ENCODE peak calls at places on chromosomes 3 and 15, in eight cellular contexts. C is suprapubic skin, V is GM12865, G is IMR-90, U is neural crest cell, Z is A549, I is cardiac muscle cell, P is GM13976. L is an unnamed sample.

GRCh38 chr3:12629560-12629959 is 34.4 kb downstream of the RAF1 start:
- DNase-seq in I (no peak), U (no peak), V (no peak), Z (no peak), P (no peak), C (no peak), G (peak), L (no peak)

GRCh38 chr3:112884678-112885290 is 38.1 kb upstream of the CD200R1L start:
- DNase-seq in C (no peak), Z (no peak), P (peak), V (peak), U (no peak), G (no peak), I (no peak), L (no peak)

GRCh38 chr3:196219194-196219969 is 3.0 kb downstream of the SLC51A start:
- DNase-seq in P (peak), V (peak), C (peak), I (no peak), Z (no peak), U (no peak), G (peak), L (no peak)

GRCh38 chr3:63819151-63819398 is at the start of gene C3orf49:
- DNase-seq in I (no peak), U (no peak), G (no peak), P (no peak), C (no peak), Z (no peak), V (no peak), L (no peak)

GRCh38 chr3:170852307-170852706 is 17.7 kb downstream of the RPL22L1 start:
- DNase-seq in C (no peak), P (no peak), V (no peak), G (no peak), I (no peak), U (no peak), Z (no peak), L (no peak)

GRCh38 chr3:30098656-30099454 is 507.5 kb upstream of the TGFBR2 start:
- DNase-seq in U (no peak), C (no peak), I (no peak), Z (no peak), G (peak), V (no peak), P (no peak), L (no peak)

GRCh38 chr3:5012398-5012797 is 33.2 kb downstream of the BHLHE40 start:
- DNase-seq in G (no peak), U (no peak), Z (no peak), P (no peak), I (no peak), C (no peak), V (no peak), L (no peak)

GRCh38 chr3:75906555-75907112 is 121.3 kb upstream of the ZNF717 start:
- DNase-seq in P (no peak), I (peak), G (peak), Z (no peak), U (peak), C (no peak), V (no peak), L (no peak)

GRCh38 chr3:58292866-58293265 is 13.2 kb upstream of the RPP14 start:
- DNase-seq in Z (no peak), U (no peak), P (no peak), G (no peak), V (no peak), C (no peak), I (no peak), L (no peak)

GRCh38 chr3:46542801-46543201 is 23.3 kb downstream of the LRRC2 start:
- DNase-seq in I (no peak), Z (no peak), C (no peak), U (no peak), G (no peak), P (no peak), V (peak), L (no peak)

GRCh38 chr3:88195951-88196434 is 46.2 kb downstream of the C3orf38 start:
- DNase-seq in U (no peak), V (no peak), G (peak), P (no peak), Z (no peak), I (no peak), C (no peak), L (no peak)

GRCh38 chr15:71730277-71731144 is 79.8 kb upstream of the NR2E3 start:
- DNase-seq in P (peak), I (peak), G (peak), V (peak), U (peak), C (no peak), Z (peak), L (no peak)

GRCh38 chr3:165159760-165160421 is 36.3 kb downstream of the SLITRK3 start:
- DNase-seq in Z (no peak), I (no peak), V (no peak), C (no peak), U (no peak), G (no peak), P (no peak), L (no peak)

GRCh38 chr15:75049392-75049791 is 26.0 kb downstream of the PPCDC start:
- DNase-seq in P (no peak), Z (no peak), G (peak), I (no peak), U (no peak), C (no peak), V (no peak), L (peak)

GRCh38 chr15:85988741-85989140 is 90.9 kb upstream of the AGBL1 start:
- DNase-seq in P (no peak), V (no peak), I (no peak), G (no peak), U (no peak), Z (no peak), C (no peak), L (no peak)

GRCh38 chr3:33032937-33033336 is 64.0 kb downstream of the GLB1 start:
- DNase-seq in C (no peak), U (no peak), P (no peak), G (no peak), V (no peak), Z (peak), I (no peak), L (no peak)

GRCh38 chr3:11120091-11120845 is 34.0 kb upstream of the HRH1 start:
- DNase-seq in Z (no peak), P (no peak), C (no peak), V (no peak), U (no peak), I (no peak), G (no peak), L (no peak)

GRCh38 chr3:85726241-85726640 is 767.5 kb downstream of the CADM2 start:
- DNase-seq in U (no peak), P (no peak), C (no peak), Z (peak), I (no peak), G (peak), V (no peak), L (no peak)

GRCh38 chr3:61562810-61563613 is 1.6 kb downstream of the PTPRG start:
- DNase-seq in C (peak), P (peak), V (no peak), I (peak), G (peak), Z (peak), U (peak), L (no peak)

GRCh38 chr15:97502038-97502437 is 458.5 kb upstream of the ARRDC4 start:
- DNase-seq in V (no peak), Z (no peak), I (no peak), C (no peak), P (no peak), G (no peak), U (no peak), L (no peak)

GRCh38 chr15:73781038-73781925 is 28.1 kb upstream of the INSYN1 start:
- DNase-seq in C (no peak), Z (peak), V (peak), I (peak), U (no peak), G (peak), P (no peak), L (no peak)

GRCh38 chr3:46909535-46910161 is 32.1 kb downstream of the PTH1R start:
- DNase-seq in Z (peak), G (peak), P (peak), U (peak), I (peak), V (peak), C (peak), L (peak)

GRCh38 chr3:23203651-23204111 is 554 bp downstream of the UBE2E2 start:
- DNase-seq in Z (peak), V (peak), G (peak), U (peak), C (peak), P (peak), I (peak), L (no peak)

GRCh38 chr3:128426128-128426921 is 40.4 kb downstream of the DNAJB8 start:
- DNase-seq in V (peak), I (peak), C (no peak), U (peak), G (no peak), P (peak), Z (peak), L (no peak)

GRCh38 chr3:71244153-71245051 is 339.1 kb downstream of the FOXP1 start:
- DNase-seq in P (no peak), C (no peak), I (peak), G (peak), Z (no peak), V (no peak), U (no peak), L (no peak)

GRCh38 chr3:172024679-172025078 is 14.7 kb upstream of the FNDC3B start:
- DNase-seq in U (no peak), C (no peak), P (no peak), Z (no peak), I (no peak), G (no peak), V (no peak), L (no peak)

GRCh38 chr3:151290673-151291072 is 12.3 kb upstream of the P2RY14 start:
- DNase-seq in V (peak), I (no peak), P (no peak), C (no peak), G (peak), Z (no peak), U (no peak), L (no peak)

GRCh38 chr15:79282371-79283251 is at the start of gene ANKRD34C:
- DNase-seq in P (peak), G (no peak), C (no peak), V (no peak), U (no peak), I (peak), Z (no peak), L (no peak)

GRCh38 chr15:98954411-98954810 is 53.2 kb downstream of the PGPEP1L start:
- DNase-seq in Z (no peak), P (no peak), I (no peak), C (peak), G (peak), V (no peak), U (no peak), L (no peak)

GRCh38 chr15:33067456-33067855 is 127.1 kb downstream of the FMN1 start:
- DNase-seq in I (no peak), C (no peak), P (no peak), V (no peak), Z (no peak), U (no peak), G (peak), L (no peak)

GRCh38 chr3:47964740-47965139 is 51.5 kb downstream of the MAP4 start:
- DNase-seq in I (no peak), V (no peak), C (no peak), P (no peak), U (no peak), Z (no peak), G (no peak), L (no peak)

GRCh38 chr3:25655659-25656058 is 9.0 kb downstream of the TOP2B start:
- DNase-seq in U (no peak), G (no peak), P (no peak), Z (no peak), V (no peak), C (no peak), I (no peak), L (no peak)

GRCh38 chr15:59688383-59688887 is 685 bp downstream of the BNIP2 start:
- DNase-seq in G (peak), I (no peak), U (no peak), P (peak), V (peak), C (no peak), Z (peak), L (no peak)

GRCh38 chr15:96354731-96355560 is 24.4 kb downstream of the NR2F2 start:
- DNase-seq in V (no peak), I (no peak), U (no peak), P (no peak), G (peak), C (no peak), Z (peak), L (no peak)

GRCh38 chr3:161821591-161821990 is 325.0 kb downstream of the OTOL1 start:
- DNase-seq in Z (no peak), U (no peak), V (no peak), C (no peak), I (no peak), G (no peak), P (no peak), L (no peak)

GRCh38 chr3:157384526-157384925 is 52.1 kb upstream of the PTX3 start:
- DNase-seq in I (no peak), U (no peak), G (no peak), V (no peak), C (no peak), Z (no peak), P (no peak), L (no peak)

GRCh38 chr3:65974505-65974904 is 64.2 kb downstream of the MAGI1 start:
- DNase-seq in Z (no peak), P (no peak), U (no peak), V (peak), G (no peak), C (no peak), I (no peak), L (no peak)
- TF ChIP-seq CTCF in Z (no peak), P (no peak), U (no peak), V (peak), G (no peak), C (no peak), I (no peak), L (no peak)

DNA sequence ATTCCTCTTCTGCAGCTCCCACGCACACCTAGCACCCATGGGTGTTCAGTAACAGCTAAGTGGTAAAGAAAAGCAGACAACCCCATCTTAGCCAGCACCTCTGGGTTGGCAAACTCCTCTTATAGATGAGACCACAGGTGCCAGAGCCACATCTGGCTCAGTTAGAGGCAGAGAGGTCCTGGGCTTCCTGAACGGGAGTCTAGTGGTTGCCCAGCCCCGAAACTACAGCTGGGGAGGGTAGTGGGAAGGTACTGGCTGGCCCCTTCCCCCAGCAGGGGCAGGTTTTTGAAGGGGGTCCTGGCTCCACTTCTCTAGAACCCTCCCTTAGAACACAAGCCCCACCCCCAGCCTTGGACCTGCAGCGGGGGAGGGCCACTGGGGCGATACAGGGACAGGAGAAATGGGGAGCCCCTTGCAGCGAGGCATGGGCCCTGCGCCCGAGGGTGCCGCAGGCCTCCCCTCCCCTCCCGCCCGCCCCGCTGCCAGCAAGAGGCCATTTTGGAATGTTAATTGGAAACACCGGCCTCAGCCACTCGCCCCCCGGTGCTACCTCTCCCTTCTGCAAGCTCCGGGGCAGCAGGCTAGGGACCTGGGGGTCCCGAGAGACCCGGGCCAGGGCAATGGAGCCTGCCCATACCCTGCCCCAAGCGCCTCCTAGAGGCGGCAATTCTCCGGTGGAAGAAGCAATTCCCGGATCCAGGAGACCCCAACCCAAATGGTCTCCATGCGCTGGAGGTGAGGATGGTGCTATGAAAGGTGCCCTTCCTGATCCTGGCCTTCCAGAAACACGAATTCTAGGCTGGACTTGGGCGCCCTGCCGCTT is 1.5 kb downstream of the DUSP7 start:
- DNase-seq in C (no peak), U (peak), P (no peak), I (peak), G (peak), Z (no peak), V (no peak), L (no peak)
- TF ChIP-seq CTCF in C (no peak), U (peak), P (peak), I (peak), G (peak), Z (peak), V (no peak), L (no peak)

DNA sequence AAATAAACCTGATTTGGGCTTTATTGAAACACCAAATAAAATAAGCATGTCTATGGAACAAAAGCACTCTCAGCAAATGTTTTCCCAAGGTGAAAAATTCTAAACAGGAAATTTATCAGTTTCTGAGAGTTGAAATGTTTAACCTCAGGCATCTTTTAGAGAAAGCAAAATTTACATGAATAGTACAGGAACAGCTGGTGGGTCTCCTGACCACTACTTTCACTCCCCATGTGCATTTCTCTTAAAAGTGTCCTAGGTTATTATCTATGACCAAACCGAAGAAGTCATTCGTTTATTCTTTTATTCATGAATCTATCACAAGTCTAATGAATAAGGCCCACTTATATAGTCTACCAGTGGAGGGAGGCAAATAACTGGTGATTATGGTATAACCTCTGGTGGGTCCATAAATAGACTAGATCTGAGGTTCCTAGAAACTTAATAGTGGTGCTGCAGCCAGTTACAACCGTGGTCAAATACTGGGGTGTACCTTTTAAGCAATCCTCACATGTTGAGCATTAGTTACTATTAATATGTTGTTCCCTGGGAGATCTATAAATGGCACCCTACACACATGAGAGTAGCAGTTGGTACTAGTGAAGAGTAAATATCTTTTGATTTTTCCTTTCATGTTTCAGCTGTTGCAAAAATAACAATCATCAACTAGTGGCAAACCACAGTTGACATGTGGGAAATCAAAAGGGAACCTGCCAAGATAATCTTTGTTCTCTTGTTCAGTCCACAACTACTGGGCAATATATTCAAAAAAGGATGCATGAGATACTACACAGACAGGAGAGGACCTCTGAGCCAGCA is 169.3 kb upstream of the STAC start:
- DNase-seq in V (no peak), C (no peak), U (no peak), I (no peak), Z (no peak), G (no peak), P (no peak), L (no peak)
- TF ChIP-seq CTCF in V (no peak), C (no peak), U (no peak), I (no peak), Z (no peak), G (no peak), P (no peak), L (no peak)

GRCh38 chr15:67613708-67614107 is 71.2 kb downstream of the MAP2K5 start:
- DNase-seq in V (no peak), I (no peak), G (no peak), P (no peak), C (no peak), Z (peak), U (no peak), L (no peak)
- TF ChIP-seq CTCF in V (no peak), I (no peak), G (no peak), P (no peak), C (no peak), Z (no peak), U (peak), L (no peak)

DNA sequence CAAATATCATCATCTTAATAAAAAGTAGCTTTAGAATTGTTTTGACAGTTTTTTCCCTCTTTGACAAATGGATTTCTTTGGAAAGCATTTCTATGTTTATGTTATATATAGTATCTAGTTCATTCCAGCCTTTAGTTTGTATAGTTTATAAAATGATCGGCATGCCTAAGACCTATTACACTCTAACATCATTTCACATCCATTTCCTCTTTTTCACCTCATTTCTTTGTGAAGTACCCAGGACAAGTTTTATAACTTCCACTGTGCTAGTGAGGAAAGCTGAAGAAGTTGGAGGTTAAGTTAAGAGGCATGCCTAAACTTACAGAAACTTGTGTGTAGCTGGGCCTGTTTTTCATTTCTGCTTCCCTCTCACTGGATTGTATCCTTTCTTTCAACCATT is 178.4 kb downstream of the TP63 start:
- DNase-seq in Z (no peak), P (no peak), G (peak), I (no peak), C (no peak), V (no peak), U (no peak), L (no peak)
- TF ChIP-seq CTCF in Z (no peak), P (no peak), G (no peak), I (no peak), C (no peak), V (no peak), U (no peak), L (no peak)

DNA sequence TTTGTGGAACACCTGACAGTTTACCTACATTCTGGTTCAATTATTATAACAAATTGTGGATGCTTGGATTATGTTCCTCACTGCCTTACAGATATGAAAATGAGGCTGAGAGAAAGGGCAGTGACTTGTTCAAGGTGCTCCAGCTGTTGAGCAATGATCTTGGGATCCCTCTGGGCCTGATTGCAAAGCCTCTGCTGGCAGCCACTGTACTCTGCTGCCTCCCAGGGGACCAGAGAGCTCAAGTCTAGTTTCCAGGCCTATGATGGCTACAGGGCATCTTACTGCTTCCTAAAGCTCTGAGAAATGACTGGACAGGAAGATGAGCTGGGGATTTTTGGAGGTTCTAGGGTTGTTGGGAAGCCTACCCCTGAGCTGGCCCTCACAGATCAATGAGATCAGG is 2.3 kb upstream of the SHC4 start:
- DNase-seq in V (peak), C (no peak), U (no peak), I (no peak), G (peak), P (peak), Z (peak), L (no peak)
- TF ChIP-seq CTCF in V (peak), C (no peak), U (no peak), I (peak), G (peak), P (peak), Z (peak), L (no peak)

GRCh38 chr15:63277044-63277892 is at the start of gene APH1B:
- DNase-seq in V (peak), C (peak), P (peak), I (peak), U (peak), Z (peak), G (peak), L (peak)
- TF ChIP-seq CTCF in V (no peak), C (no peak), P (no peak), I (no peak), U (peak), Z (no peak), G (no peak), L (no peak)